ENCODE peak calls at places on chromosomes 11 and 22, in eight cellular contexts. R is lower lobe of right lung, S is stomach, C is A549, J is nephron progenitor cell, M is lower leg skin, I is AG09309, H is right atrium auricular region. K is an unnamed sample.

GRCh38 chr22:32745251-32745995 is 56.1 kb upstream of the TIMP3 start:
- DNase-seq in R (no peak), S (no peak), C (no peak), J (peak), M (peak), I (peak), H (peak), K (no peak)

GRCh38 chr11:64878223-64878493 is 263 bp downstream of the EHD1 start:
- DNase-seq in R (no peak), S (no peak), C (no peak), J (no peak), M (no peak), I (no peak), H (peak), K (no peak)

GRCh38 chr11:71543866-71544265 is 4.4 kb upstream of the KRTAP5-9 start:
- DNase-seq in R (no peak), S (no peak), C (no peak), J (no peak), M (no peak), I (no peak), H (no peak), K (no peak)

GRCh38 chr11:117733311-117733710 is 63.7 kb downstream of the DSCAML1 start:
- DNase-seq in R (no peak), S (no peak), C (no peak), J (no peak), M (no peak), I (no peak), H (no peak), K (no peak)

GRCh38 chr11:83194284-83195175 is 1.0 kb downstream of the ANKRD42 start:
- DNase-seq in R (peak), S (peak), C (peak), J (peak), M (peak), I (peak), H (peak), K (no peak)

GRCh38 chr22:21832291-21833290 is 34.9 kb downstream of the MAPK1 start:
- DNase-seq in R (no peak), S (no peak), C (no peak), J (no peak), M (no peak), I (no peak), H (no peak), K (no peak)

GRCh38 chr11:11424696-11425095 is 71.6 kb upstream of the CSNK2A3 start:
- DNase-seq in R (no peak), S (no peak), C (no peak), J (no peak), M (no peak), I (no peak), H (no peak), K (no peak)

GRCh38 chr11:66609951-66610617 is 6.3 kb upstream of the RBM14 start:
- DNase-seq in R (no peak), S (no peak), C (no peak), J (no peak), M (no peak), I (no peak), H (no peak), K (no peak)

GRCh38 chr11:10122337-10123197 is 171.5 kb downstream of the SBF2 start:
- DNase-seq in R (no peak), S (no peak), C (peak), J (no peak), M (no peak), I (no peak), H (no peak), K (no peak)

GRCh38 chr11:23314162-23314561 is 453.9 kb upstream of the CCDC179 start:
- DNase-seq in R (no peak), S (no peak), C (no peak), J (no peak), M (no peak), I (no peak), H (no peak), K (no peak)

GRCh38 chr22:35400335-35400680 is 368 bp downstream of the MCM5 start:
- DNase-seq in R (no peak), S (no peak), C (no peak), J (peak), M (no peak), I (no peak), H (no peak), K (no peak)

GRCh38 chr11:11011617-11012016 is 153.8 kb upstream of the ZBED5 start:
- DNase-seq in R (no peak), S (no peak), C (no peak), J (no peak), M (no peak), I (no peak), H (no peak), K (no peak)

DNA sequence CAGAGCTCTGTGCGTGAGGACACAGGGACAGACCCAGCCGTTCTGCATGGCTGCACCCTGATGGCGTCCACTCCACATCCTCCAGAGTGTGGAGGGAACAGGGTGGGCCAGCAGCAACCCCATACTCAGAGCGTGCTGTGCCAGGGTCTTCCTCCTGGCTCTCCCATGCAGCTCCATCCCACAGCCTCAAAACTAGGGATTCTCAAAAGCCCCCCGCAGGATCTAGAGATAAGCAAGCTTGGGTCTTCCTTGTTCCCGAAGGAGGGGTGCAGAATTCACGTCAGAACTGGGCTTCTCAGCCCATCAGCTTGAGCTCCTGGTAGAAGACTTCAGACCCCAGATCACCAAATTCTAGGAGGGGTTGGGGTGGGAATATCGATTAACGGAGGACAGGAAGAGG is 858.8 kb downstream of the TBC1D22A start:
- DNase-seq in R (no peak), S (no peak), C (no peak), J (peak), M (peak), I (no peak), H (peak), K (no peak)
- TF ChIP-seq CTCF in R (no peak), S (no peak), C (no peak), J (no peak), M (no peak), I (no peak), H (no peak), K (no peak)

GRCh38 chr11:119794756-119795155 is 65.8 kb upstream of the NECTIN1 start:
- DNase-seq in R (no peak), S (no peak), C (no peak), J (no peak), M (no peak), I (no peak), H (no peak), K (no peak)

GRCh38 chr11:119794141-119794665 is 65.2 kb upstream of the NECTIN1 start:
- DNase-seq in R (no peak), S (no peak), C (no peak), J (peak), M (no peak), I (no peak), H (no peak), K (no peak)

GRCh38 chr11:119791701-119792151 is 62.7 kb upstream of the NECTIN1 start:
- DNase-seq in R (no peak), S (no peak), C (peak), J (no peak), M (peak), I (peak), H (no peak), K (no peak)

GRCh38 chr11:119795231-119795630 is 66.2 kb upstream of the NECTIN1 start:
- DNase-seq in R (no peak), S (no peak), C (peak), J (no peak), M (no peak), I (peak), H (no peak), K (no peak)

GRCh38 chr11:119793335-119793984 is 64.5 kb upstream of the NECTIN1 start:
- DNase-seq in R (no peak), S (no peak), C (no peak), J (no peak), M (no peak), I (peak), H (no peak), K (no peak)
- TF ChIP-seq CTCF in R (no peak), S (no peak), C (no peak), J (no peak), M (no peak), I (no peak), H (no peak), K (no peak)

GRCh38 chr22:38518620-38519019 is 12.5 kb upstream of the DDX17 start:
- DNase-seq in R (no peak), S (no peak), C (no peak), J (no peak), M (no peak), I (no peak), H (no peak), K (no peak)

GRCh38 chr22:38513063-38513462 is 7.0 kb upstream of the DDX17 start:
- DNase-seq in R (no peak), S (no peak), C (no peak), J (peak), M (no peak), I (no peak), H (no peak), K (no peak)
- TF ChIP-seq CTCF in R (no peak), S (no peak), C (no peak), J (peak), M (no peak), I (peak), H (no peak), K (peak)

GRCh38 chr11:69442012-69442806 is 39.3 kb upstream of the LINC01488 start:
- DNase-seq in R (no peak), S (no peak), C (no peak), J (no peak), M (no peak), I (no peak), H (no peak), K (no peak)
- TF ChIP-seq CTCF in R (no peak), S (no peak), C (no peak), J (no peak), M (no peak), I (no peak), H (no peak), K (no peak)

DNA sequence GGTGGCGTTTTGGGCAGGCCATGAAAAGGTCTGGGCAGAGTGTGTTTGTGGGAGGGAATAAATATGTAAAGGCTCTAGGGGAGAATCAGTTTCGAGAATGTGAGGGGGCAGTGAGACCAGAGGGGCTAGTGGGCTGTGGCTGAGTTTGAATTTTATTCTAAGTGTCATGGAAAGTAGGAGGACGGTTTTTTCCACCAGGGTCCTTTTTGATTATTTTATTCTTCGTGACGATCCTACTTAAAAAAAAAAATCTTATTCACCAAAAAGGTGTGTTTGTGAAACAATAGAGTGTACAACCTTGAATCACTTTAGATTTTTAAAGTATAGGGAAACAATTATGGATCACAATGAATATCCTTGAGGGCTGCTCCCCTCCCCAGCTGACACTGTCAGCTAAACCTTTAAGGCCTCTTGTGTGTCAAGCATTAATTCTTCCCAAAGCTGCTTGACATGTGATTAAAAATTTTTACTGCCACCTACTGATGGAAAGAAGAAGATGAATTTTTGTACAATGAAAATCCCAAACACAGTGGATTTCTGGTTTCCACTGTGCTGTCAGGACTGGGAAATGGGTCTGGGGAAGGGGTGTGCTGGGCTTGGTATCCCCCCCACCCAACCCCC is 107.5 kb upstream of the OR4B1 start:
- DNase-seq in R (no peak), S (no peak), C (peak), J (no peak), M (no peak), I (no peak), H (no peak), K (no peak)
- TF ChIP-seq CTCF in R (peak), S (peak), C (peak), J (no peak), M (no peak), I (peak), H (no peak), K (peak)

DNA sequence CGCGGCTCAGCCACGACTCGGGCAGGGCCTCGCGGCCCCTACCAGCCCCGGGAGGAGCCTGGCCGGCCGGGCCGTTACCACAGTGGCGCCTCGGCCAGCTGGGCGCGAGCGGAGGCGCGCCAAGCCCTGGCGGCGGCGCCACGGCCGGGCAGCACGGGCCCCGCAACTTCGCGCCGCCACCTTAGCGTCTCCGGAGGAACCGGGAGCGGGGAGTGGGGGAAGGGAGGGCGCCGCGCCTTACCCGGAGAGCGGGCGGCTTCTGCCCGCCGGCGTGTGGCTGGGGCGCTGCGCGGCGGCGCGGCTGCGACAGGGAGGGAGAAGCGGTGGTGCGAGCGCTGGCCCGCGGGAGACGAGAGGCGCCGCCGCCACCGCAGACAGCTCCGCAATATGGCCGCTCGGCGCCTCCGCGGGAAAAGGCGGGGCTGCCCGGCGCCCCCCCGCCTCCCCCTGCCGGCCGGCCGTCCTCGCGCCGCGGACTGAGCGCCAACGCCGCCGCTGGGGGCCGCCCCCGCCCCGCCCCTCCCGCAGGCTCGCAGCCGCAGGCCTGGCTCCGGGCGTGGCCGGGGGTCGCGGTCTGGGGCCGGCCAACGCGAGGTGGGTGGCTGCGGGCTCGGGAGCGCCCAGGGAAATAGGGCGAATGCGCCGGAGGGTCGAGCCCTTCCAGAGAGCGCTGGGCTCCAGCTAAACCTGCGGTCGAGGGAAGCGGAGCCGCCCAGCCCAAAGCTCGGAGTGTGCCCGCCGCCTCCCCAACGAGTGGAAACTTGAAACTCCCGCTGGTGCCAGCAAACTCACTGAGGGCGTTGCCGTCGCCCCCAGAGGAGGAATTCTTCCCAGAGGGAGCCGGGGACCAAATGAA is at the start of gene RDX:
- DNase-seq in R (peak), S (peak), C (peak), J (peak), M (peak), I (no peak), H (peak), K (peak)
- TF ChIP-seq CTCF in R (no peak), S (no peak), C (no peak), J (no peak), M (no peak), I (no peak), H (no peak), K (peak)

DNA sequence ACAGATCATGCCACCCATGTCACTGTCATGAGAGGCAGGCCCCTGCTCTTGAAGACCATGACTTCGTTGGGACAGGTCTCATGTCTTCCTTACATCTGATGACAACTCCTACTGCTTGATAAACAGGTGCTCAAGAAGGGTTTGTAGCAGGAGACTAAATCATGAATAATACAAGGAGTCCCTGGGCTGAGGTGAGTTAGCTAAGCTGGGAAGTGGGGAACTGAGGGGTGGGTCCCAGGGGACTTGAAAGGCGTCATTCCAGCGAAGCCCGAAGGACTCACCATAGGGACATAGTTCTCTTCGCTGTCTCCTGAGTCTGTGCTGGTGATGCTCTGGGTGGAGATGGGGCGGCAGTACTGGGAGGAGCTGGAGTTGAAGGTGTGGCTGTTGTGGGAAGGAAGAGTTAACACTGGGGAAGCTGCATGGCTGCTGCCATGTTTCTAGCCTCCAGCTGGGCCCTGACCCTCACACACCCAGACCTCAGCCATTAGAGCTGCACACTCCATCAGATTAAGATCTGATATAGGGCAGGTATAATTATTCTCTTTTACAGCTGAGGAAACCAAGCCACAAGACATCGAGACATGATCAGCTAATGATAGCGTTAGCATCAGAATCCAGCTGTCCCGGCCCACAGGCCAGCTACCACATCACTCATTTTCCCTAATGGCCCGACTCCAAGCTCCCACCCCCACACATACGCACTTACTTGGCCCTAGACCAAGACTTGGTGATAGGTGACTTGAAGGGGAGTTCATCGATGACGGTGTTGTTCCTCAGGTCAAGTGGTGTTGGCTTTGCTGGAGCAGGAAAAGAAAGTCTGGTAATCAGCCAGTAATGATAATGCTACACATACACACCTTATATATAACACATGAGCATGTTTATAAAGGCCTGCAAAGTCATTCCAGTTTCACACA is 32.9 kb downstream of the USP35 start:
- DNase-seq in R (no peak), S (no peak), C (no peak), J (no peak), M (no peak), I (no peak), H (peak), K (peak)
- TF ChIP-seq CTCF in R (no peak), S (no peak), C (no peak), J (no peak), M (no peak), I (no peak), H (no peak), K (no peak)